ENCODE peak calls at places on chromosome 20, in seven cellular contexts. L is Peyer's patch; P is cardiac muscle cell; A is left ventricle myocardium inferior; M is naive thymus-derived CD4-positive, alpha-beta T cell; J is breast epithelium; D is CD8-positive, alpha-beta T cell. O is an unnamed sample.

GRCh38 chr20:21529863-21530262 is 16.0 kb upstream of the NKX2-2 start:
- DNase-seq in J (no peak), D (no peak), A (no peak), P (no peak), L (no peak), M (no peak), O (no peak)

GRCh38 chr20:33830371-33830770 is 19.2 kb downstream of the CHMP4B start:
- DNase-seq in J (no peak), D (no peak), A (no peak), L (no peak), P (no peak), M (no peak), O (no peak)

GRCh38 chr20:58634121-58634817 is 16.8 kb upstream of the STX16 start:
- DNase-seq in L (peak), J (no peak), M (peak), A (no peak), P (no peak), D (no peak), O (no peak)

GRCh38 chr20:41701596-41702350 is 83.6 kb upstream of the CHD6 start:
- DNase-seq in P (no peak), J (no peak), L (no peak), M (no peak), A (no peak), D (no peak), O (no peak)

GRCh38 chr20:20364016-20364746 is 3.7 kb upstream of the INSM1 start:
- DNase-seq in J (no peak), D (no peak), A (no peak), M (no peak), P (peak), L (no peak), O (no peak)

GRCh38 chr20:50826121-50826520 is 31.3 kb downstream of the BCAS4 start:
- DNase-seq in P (no peak), L (no peak), M (no peak), J (no peak), D (no peak), A (no peak), O (no peak)

GRCh38 chr20:15320941-15321340 is 983.5 kb upstream of the FLRT3 start:
- DNase-seq in J (no peak), M (no peak), D (no peak), L (no peak), P (no peak), A (no peak), O (no peak)

GRCh38 chr20:33576432-33576883 is 85.7 kb upstream of the C20orf144 start:
- DNase-seq in D (no peak), L (no peak), P (no peak), A (no peak), J (no peak), M (no peak), O (no peak)

GRCh38 chr20:44912189-44912588 is 2.3 kb downstream of the PABPC1L start:
- DNase-seq in D (no peak), J (no peak), M (no peak), L (no peak), P (no peak), A (no peak), O (no peak)

GRCh38 chr20:46088409-46089075 is 1.2 kb downstream of the NCOA5 start:
- DNase-seq in P (no peak), A (no peak), L (no peak), M (no peak), J (no peak), D (no peak), O (no peak)

GRCh38 chr20:25344634-25345033 is 46.0 kb downstream of the ABHD12 start:
- DNase-seq in D (no peak), A (no peak), P (no peak), M (no peak), J (no peak), L (no peak), O (no peak)

GRCh38 chr20:37245671-37246237 is 15.9 kb downstream of the GHRH start:
- DNase-seq in D (no peak), M (no peak), L (no peak), P (no peak), A (no peak), J (no peak), O (no peak)

GRCh38 chr20:44736170-44737021 is 9.3 kb upstream of the KCNK15 start:
- DNase-seq in L (peak), P (peak), D (no peak), A (no peak), M (peak), J (no peak), O (peak)

GRCh38 chr20:37239026-37239451 is 22.6 kb downstream of the GHRH start:
- DNase-seq in P (no peak), J (no peak), L (no peak), D (no peak), M (no peak), A (no peak), O (no peak)

GRCh38 chr20:61560361-61560853 is 308.3 kb downstream of the CDH4 start:
- DNase-seq in P (no peak), D (no peak), M (no peak), A (no peak), J (no peak), L (no peak), O (no peak)

GRCh38 chr20:12916699-12917098 is 92.1 kb upstream of the SPTLC3 start:
- DNase-seq in J (no peak), L (no peak), A (no peak), D (no peak), P (no peak), M (no peak), O (no peak)

GRCh38 chr20:33130553-33130952 is 37.4 kb upstream of the BPIFA2 start:
- DNase-seq in M (no peak), D (no peak), L (no peak), P (no peak), J (no peak), A (no peak), O (no peak)

DNA sequence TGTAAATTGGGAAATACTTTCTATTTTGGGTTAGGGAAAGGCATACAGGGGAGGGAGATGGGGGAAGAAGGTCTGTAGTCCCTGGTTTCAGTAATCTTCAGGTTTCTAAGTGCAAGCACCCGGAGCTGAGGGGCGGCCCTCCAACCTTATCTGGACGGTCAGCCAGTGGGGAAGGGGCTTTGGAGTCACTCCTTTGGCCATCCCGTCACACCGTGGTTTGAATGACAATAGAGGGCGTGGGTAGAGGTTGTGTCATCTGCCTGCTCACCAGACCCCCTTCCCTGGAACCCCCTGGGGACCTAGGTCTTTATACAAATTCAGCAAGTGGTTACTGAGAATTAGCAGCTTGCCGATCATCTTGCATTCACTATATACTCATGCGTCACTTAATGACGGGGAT is 29.0 kb downstream of the STK35 start:
- DNase-seq in A (no peak), P (no peak), J (no peak), D (no peak), L (no peak), M (no peak), O (no peak)
- H3K27ac ChIP-seq in A (peak), P (no peak), J (no peak), D (no peak), L (no peak), M (no peak), O (no peak)

DNA sequence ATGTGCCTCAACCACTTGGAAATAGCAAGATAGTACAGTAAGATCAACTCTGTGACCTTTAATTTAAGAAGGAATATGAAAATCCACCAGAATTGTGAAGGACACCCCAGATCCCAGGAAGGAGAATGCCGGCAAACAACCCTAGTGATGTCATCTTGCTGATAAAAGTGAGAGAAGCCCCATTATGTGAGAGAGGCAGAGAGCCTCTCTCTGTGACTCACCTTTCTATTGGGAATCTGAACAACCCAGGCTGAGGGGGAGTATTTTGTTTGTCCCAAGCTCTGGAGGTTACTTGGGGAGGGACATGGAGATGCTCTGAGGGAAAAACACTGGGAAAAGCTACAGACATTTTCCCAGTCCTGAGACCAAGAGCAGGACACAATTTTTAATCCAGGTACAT is 188.3 kb upstream of the FERMT1 start:
- DNase-seq in L (no peak), M (no peak), A (no peak), J (no peak), P (no peak), D (no peak), O (no peak)
- H3K27ac ChIP-seq in L (no peak), M (no peak), A (no peak), J (no peak), P (peak), D (no peak), O (no peak)

DNA sequence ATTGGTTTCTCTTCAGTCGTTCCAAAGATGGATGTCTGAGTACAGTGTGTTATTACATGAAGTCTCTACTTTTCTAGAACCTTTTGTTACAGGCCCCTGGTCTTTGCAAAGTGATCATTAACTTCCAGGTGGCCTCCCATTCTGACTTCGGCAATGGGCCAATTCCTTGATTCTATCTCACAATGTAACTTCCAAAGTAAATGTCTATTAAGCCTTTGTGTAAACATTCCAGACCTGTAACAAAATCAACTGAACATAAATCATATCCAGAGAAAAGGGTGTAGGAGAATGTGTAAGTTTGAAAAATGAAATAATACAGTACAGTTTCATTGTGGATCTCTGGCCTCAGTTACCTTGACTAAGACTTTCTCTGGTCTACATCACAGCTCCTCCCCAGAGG is 187.8 kb upstream of the JAG1 start:
- DNase-seq in P (no peak), M (no peak), J (no peak), D (no peak), A (no peak), L (no peak), O (no peak)
- H3K27ac ChIP-seq in P (no peak), M (no peak), J (no peak), D (no peak), A (no peak), L (no peak), O (no peak)

DNA sequence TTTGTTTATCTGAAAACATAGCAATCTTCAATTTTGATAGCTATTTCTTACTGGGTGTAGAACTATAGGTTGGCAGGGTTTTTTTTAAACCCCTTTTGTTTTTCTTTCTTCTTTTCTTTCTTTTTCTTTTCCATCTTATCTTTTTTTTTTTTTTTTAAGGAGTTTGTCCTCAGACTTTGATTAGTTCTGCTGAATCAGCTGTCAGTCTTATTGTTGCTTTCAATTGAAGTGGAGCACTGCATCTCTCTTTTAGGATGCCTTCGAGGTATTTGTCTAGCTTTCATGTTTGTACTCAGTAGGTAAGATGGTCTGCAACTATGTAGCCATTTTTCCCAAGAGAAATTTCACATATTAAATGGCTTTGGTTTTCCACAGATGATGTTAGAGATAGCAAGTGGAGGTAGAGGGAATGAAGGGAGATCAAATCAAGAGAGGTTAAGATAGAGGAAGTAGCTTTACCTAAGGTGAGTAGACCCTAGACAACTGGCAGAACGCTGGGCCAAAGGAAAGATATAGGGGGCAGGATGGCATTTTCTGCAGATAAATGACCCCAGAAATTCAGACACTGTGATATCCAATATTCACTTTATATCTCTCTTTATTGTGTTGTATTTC is 137.1 kb downstream of the BCAS1 start:
- DNase-seq in M (no peak), P (no peak), A (no peak), J (no peak), L (no peak), D (no peak), O (no peak)
- H3K27ac ChIP-seq in M (no peak), P (no peak), A (peak), J (no peak), L (no peak), D (no peak), O (no peak)

DNA sequence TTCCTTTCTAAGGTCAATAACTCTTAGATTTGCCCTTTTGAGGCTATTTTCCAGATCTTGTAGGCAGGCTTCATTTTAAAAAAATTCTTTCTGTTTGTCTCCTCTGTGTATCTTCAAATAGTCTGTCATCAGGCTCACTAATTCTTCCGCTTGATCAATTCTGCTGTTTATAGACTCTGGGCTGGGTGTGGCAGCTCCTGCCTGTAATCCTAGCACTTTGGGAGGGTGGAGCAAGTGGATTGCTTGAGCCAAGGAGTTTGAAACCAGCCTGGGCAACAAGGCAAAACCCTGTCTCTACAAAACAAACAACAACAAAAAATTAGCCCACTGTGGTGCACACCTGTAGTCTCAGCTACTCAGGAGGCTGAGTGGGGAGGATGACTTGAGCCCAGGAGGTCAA is 40.0 kb upstream of the SCP2D1 start:
- DNase-seq in P (no peak), L (no peak), A (no peak), M (no peak), J (no peak), D (no peak), O (no peak)
- H3K27ac ChIP-seq in P (no peak), L (no peak), A (no peak), M (no peak), J (no peak), D (no peak), O (no peak)

O was measured in CD4-positive, alpha-beta memory T cell.